ENCODE peak calls at places on chromosome X, in four cellular contexts. N, H, E and U are unnamed samples.

GRCh38 chrX:136021903-136022302 is 36.7 kb downstream of the SLC9A6 start:
- DNase-seq in E (no peak), H (no peak), N (no peak), U (no peak)

GRCh38 chrX:139200793-139201192 is 329.7 kb upstream of the F9 start:
- DNase-seq in E (no peak), H (no peak), N (no peak), U (peak)

GRCh38 chrX:25976683-25977310 is 161.3 kb upstream of the MAGEB18 start:
- DNase-seq in E (no peak), N (no peak), H (no peak), U (no peak)

GRCh38 chrX:39445336-39445735 is 644.1 kb downstream of the MID1IP1 start:
- DNase-seq in E (peak), N (no peak), H (no peak), U (no peak)

GRCh38 chrX:110044531-110045249 is 41.8 kb downstream of the TMEM164 start:
- DNase-seq in H (no peak), N (peak), E (no peak), U (no peak)

GRCh38 chrX:103376979-103377324 is 614 bp downstream of the BEX3 start:
- DNase-seq in H (peak), N (peak), E (no peak), U (no peak)

GRCh38 chrX:581717-582116 is 48.9 kb upstream of the SHOX start:
- DNase-seq in E (no peak), N (no peak), H (no peak), U (no peak)

GRCh38 chrX:1581132-1581531 is 10.3 kb upstream of the AKAP17A start:
- DNase-seq in N (peak), E (peak), H (peak), U (peak)

GRCh38 chrX:92213781-92214180 is 434.6 kb downstream of the PCDH11X start:
- DNase-seq in N (no peak), E (no peak), H (no peak), U (no peak)

GRCh38 chrX:21766101-21766500 is 8.2 kb upstream of the SMPX start:
- DNase-seq in N (no peak), E (no peak), H (no peak), U (no peak)

GRCh38 chrX:26952213-26952612 is 510.9 kb downstream of the PPP4R3C start:
- DNase-seq in H (no peak), N (no peak), E (no peak), U (no peak)

GRCh38 chrX:96843566-96843965 is 40.1 kb upstream of the RPA4 start:
- DNase-seq in H (no peak), E (no peak), N (peak), U (no peak)

GRCh38 chrX:47633671-47634590 is 4.2 kb upstream of the CFP start:
- DNase-seq in H (no peak), N (no peak), E (no peak), U (peak)

GRCh38 chrX:48976086-48976485 is 4.4 kb upstream of the KCND1 start:
- DNase-seq in N (no peak), H (no peak), E (no peak), U (no peak)

GRCh38 chrX:1462596-1463251 is 10.0 kb upstream of the ASMTL start:
- DNase-seq in N (peak), H (peak), E (no peak), U (peak)

GRCh38 chrX:55907968-55908607 is 190.5 kb downstream of the RRAGB start:
- DNase-seq in E (peak), H (peak), N (peak), U (peak)

GRCh38 chrX:102517331-102517730 is 792 bp upstream of the TMSB15A start:
- DNase-seq in H (no peak), N (peak), E (no peak), U (peak)

GRCh38 chrX:107537815-107538214 is 88.4 kb downstream of the FRMPD3 start:
- DNase-seq in E (no peak), N (peak), H (peak), U (peak)

GRCh38 chrX:650801-651200 is 20.2 kb downstream of the SHOX start:
- DNase-seq in E (no peak), H (no peak), N (no peak), U (no peak)

GRCh38 chrX:30065226-30065625 is 150.1 kb upstream of the MAGEB2 start:
- DNase-seq in H (no peak), N (peak), E (no peak), U (no peak)

GRCh38 chrX:132292753-132293152 is 73.5 kb upstream of the RAP2C start:
- DNase-seq in E (peak), N (peak), H (peak), U (peak)

GRCh38 chrX:35722128-35722527 is 76.0 kb upstream of the MAGEB16 start:
- DNase-seq in N (no peak), H (no peak), E (no peak), U (no peak)

GRCh38 chrX:68938244-68939004 is 109.6 kb downstream of the EFNB1 start:
- DNase-seq in H (peak), E (peak), N (peak), U (peak)

GRCh38 chrX:7062276-7062675 is 85.2 kb upstream of the STS start:
- DNase-seq in H (no peak), N (peak), E (no peak), U (peak)

DNA sequence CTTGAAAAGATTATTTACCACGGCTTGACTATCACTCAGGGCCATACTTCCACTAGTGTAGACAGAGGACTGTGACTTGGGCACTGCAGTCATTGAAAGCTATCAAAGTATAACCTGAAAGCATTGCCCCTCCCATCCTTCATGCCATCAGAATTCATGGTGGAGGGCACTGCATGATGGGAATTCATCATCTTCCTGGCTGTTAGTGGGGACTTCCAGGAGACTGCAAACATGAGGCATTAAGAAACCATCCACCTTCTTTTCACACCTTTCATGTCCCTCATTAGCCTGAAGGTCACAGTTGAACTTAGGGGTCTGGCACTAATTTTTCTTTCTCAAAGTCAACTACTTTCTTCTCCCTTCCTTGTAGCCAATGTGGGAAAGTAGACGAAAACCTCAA is 25.8 kb downstream of the VSIG4 start:
- DNase-seq in N (no peak), E (no peak), H (no peak), U (no peak)
- H3K4me3 ChIP-seq in N (no peak), E (no peak), H (no peak), U (no peak)

DNA sequence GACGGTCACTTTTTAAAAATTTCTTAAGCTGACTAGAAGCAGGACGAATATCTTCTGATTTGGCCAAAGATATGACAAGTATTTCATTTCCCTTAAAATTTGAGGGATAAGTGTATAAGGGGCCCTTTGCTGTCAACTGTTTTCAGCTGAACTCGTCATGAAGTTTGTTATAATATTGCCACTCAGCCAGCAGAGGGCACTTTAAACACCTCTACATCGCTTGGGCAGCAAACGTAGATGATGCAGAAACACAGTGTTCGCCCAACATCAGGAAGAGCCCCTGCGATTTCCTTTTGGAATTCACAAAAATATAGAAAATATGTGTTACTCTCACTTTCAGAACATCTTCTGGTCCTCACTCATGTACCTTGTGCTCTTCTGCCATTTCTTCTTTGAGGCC is 435.7 kb upstream of the FMR1 start:
- DNase-seq in H (peak), E (peak), N (no peak), U (peak)
- TF ChIP-seq CTCF in H (peak), E (no peak), N (no peak), U (no peak)

GRCh38 chrX:40544343-40545250 is 36.2 kb upstream of the ATP6AP2 start:
- DNase-seq in E (no peak), H (no peak), N (peak), U (no peak)
- H3K4me3 ChIP-seq in E (no peak), H (no peak), N (no peak), U (no peak)

DNA sequence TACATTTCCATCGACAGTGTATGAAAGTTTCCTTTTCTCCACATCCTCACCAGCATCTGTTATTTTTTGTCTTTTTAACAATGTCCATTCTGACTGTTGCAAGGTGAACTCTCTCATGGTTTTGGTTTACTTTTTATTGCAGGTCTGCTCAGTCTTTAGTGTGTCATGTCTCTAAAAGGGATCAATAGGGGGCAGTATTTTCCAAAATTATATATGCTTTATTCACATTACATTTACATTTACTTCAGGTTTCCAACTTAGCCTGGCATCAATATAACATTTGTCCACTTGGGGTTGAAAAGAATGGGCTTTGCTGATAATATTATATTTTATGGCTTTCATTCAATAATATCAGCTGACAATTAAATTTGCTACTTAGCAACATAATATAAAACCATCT is 265.0 kb upstream of the SLITRK2 start:
- DNase-seq in N (no peak), E (no peak), H (no peak), U (no peak)
- TF ChIP-seq CTCF in N (no peak), E (no peak), H (no peak), U (no peak)

GRCh38 chrX:129980043-129980442 is 2.4 kb upstream of the BCORL1 start:
- DNase-seq in N (no peak), H (peak), E (peak), U (no peak)
- H3K4me3 ChIP-seq in N (peak), H (peak), E (no peak), U (peak)

GRCh38 chrX:94058728-94059382 is 384.8 kb downstream of the FAM133A start:
- DNase-seq in N (no peak), H (peak), E (no peak), U (no peak)
- TF ChIP-seq CTCF in N (peak), H (peak), E (peak), U (peak)

DNA sequence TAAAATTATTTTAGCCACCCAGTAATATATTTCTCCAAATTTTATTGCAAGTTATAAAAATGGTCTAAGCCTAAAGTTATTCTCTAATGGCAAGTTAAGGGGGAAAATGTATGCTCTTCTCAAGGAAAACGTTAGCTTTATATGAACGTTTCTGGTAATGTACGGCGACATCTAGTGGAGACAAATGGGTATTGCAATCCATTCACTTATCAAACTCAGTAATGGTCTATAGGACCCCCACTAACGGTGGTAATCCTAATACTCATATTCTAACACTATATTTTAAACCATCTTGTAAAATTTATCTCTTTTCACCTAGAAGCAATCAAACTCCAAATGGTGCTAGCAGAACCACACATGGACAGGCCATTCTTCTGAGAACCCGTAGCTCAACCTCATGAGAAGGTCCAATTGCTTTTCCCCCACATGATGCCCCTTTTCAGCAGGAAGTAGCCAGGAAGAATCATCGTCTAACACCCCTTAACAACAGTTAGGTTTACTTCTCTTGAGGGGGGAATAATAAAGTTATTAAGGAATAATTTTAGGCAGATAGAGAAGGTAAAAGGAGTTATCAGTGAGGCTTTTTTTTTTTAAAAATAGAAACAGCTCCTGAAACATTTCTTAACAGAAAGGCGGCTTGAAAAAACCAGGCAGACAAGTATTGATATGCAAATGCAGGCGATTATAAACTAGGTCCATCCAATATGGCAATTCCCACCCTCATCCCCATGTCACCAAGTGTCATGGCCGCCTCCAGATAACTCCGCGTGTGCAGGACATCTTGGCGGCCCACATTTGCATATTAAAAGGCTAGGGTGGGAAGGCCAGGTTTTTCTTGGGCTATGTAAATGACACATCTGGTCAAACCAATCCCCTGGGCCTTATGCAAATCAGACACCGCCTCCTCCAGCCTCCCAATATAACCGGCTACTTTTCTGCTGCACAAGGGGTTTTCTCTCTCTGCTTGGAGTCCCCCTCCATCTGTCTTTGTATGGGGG is 35.0 kb downstream of the NUDT11 start:
- DNase-seq in H (peak), N (peak), E (no peak), U (peak)
- H3K4me3 ChIP-seq in H (no peak), N (no peak), E (no peak), U (no peak)

GRCh38 chrX:71100581-71101505 is 5.2 kb downstream of the FOXO4 start:
- DNase-seq in N (no peak), E (no peak), H (no peak), U (no peak)
- TF ChIP-seq CTCF in N (no peak), E (no peak), H (no peak), U (no peak)